ENCODE peak calls at places on chromosomes 16 and 17, in four cellular contexts. One of them, this sample, is unnamed.

GRCh38 chr17:40450175-40450574 is 6.9 kb downstream of the IGFBP4 start:
- DNase-seq in fibroblast of lung: no peak
- DNase-seq in fibroblast of gingiva: peak; percentile 61
- DNase-seq in COLO829: no peak
- DNase-seq in this sample: no peak

GRCh38 chr17:39625198-39625769 is 1.5 kb upstream of the PPP1R1B start:
- DNase-seq in fibroblast of lung: no peak
- DNase-seq in fibroblast of gingiva: no peak
- DNase-seq in COLO829: no peak
- DNase-seq in this sample: no peak

GRCh38 chr16:56108724-56109123 is 82.6 kb upstream of the GNAO1 start:
- DNase-seq in fibroblast of lung: no peak
- DNase-seq in fibroblast of gingiva: no peak
- DNase-seq in COLO829: no peak
- DNase-seq in this sample: no peak

GRCh38 chr17:81966343-81967243 is 5.6 kb upstream of the NOTUM start:
- DNase-seq in fibroblast of lung: no peak
- DNase-seq in fibroblast of gingiva: peak; percentile 37
- DNase-seq in COLO829: no peak
- DNase-seq in this sample: peak; percentile 66

GRCh38 chr17:57215317-57215716 is 41.0 kb upstream of the MSI2 start:
- DNase-seq in fibroblast of lung: peak; percentile 12
- DNase-seq in fibroblast of gingiva: peak; percentile 56
- DNase-seq in COLO829: no peak
- DNase-seq in this sample: no peak

GRCh38 chr17:55635253-55635766 is 87.4 kb downstream of the TMEM100 start:
- DNase-seq in fibroblast of lung: no peak
- DNase-seq in fibroblast of gingiva: peak; percentile 12
- DNase-seq in COLO829: no peak
- DNase-seq in this sample: no peak

GRCh38 chr17:83109793-83110645 is 30.6 kb downstream of the METRNL start:
- DNase-seq in fibroblast of lung: peak; percentile 97
- DNase-seq in fibroblast of gingiva: peak; percentile 97
- DNase-seq in COLO829: peak; percentile 85
- DNase-seq in this sample: peak; percentile 99

GRCh38 chr17:44655983-44656700 is at the start of gene MEIOC:
- DNase-seq in fibroblast of lung: peak; percentile 11
- DNase-seq in fibroblast of gingiva: no peak
- DNase-seq in COLO829: peak; percentile 30
- DNase-seq in this sample: no peak

GRCh38 chr16:13936596-13937081 is 16.7 kb downstream of the ERCC4 start:
- DNase-seq in fibroblast of lung: peak; percentile 56
- DNase-seq in fibroblast of gingiva: peak; percentile 80
- DNase-seq in COLO829: no peak
- DNase-seq in this sample: peak; percentile 75

GRCh38 chr17:77772461-77772897 is 186.0 kb upstream of the TNRC6C start:
- DNase-seq in fibroblast of lung: peak; percentile 79
- DNase-seq in fibroblast of gingiva: no peak
- DNase-seq in COLO829: peak; percentile 77
- DNase-seq in this sample: peak; percentile 39

GRCh38 chr17:1480747-1481465 is 11.6 kb downstream of the MYO1C start:
- DNase-seq in fibroblast of lung: peak; percentile 79
- DNase-seq in fibroblast of gingiva: peak; percentile 68
- DNase-seq in COLO829: no peak
- DNase-seq in this sample: peak; percentile 44

GRCh38 chr16:27103954-27104353 is 37.2 kb downstream of the C16orf82 start:
- DNase-seq in fibroblast of lung: no peak
- DNase-seq in fibroblast of gingiva: no peak
- DNase-seq in COLO829: no peak
- DNase-seq in this sample: no peak

GRCh38 chr17:75542184-75542583 is 16.7 kb downstream of the LLGL2 start:
- DNase-seq in fibroblast of lung: no peak
- DNase-seq in fibroblast of gingiva: no peak
- DNase-seq in COLO829: no peak
- DNase-seq in this sample: no peak

GRCh38 chr17:18248300-18248731 is 10.2 kb downstream of the FLII start:
- DNase-seq in fibroblast of lung: peak; percentile 62
- DNase-seq in fibroblast of gingiva: peak; percentile 53
- DNase-seq in COLO829: peak; percentile 82
- DNase-seq in this sample: peak; percentile 59

GRCh38 chr17:83182620-83183063 is 103.2 kb downstream of the METRNL start:
- DNase-seq in fibroblast of lung: no peak
- DNase-seq in fibroblast of gingiva: no peak
- DNase-seq in COLO829: no peak
- DNase-seq in this sample: no peak

GRCh38 chr17:79051306-79051705 is 23.3 kb upstream of the ENGASE start:
- DNase-seq in fibroblast of lung: no peak
- DNase-seq in fibroblast of gingiva: no peak
- DNase-seq in COLO829: no peak
- DNase-seq in this sample: no peak

GRCh38 chr16:84519855-84520254 is 15.4 kb upstream of the MEAK7 start:
- DNase-seq in fibroblast of lung: no peak
- DNase-seq in fibroblast of gingiva: no peak
- DNase-seq in COLO829: no peak
- DNase-seq in this sample: no peak

GRCh38 chr17:16464001-16464640 is 27.9 kb downstream of the LRRC75A start:
- DNase-seq in fibroblast of lung: no peak
- DNase-seq in fibroblast of gingiva: no peak
- DNase-seq in COLO829: no peak
- DNase-seq in this sample: no peak

GRCh38 chr17:69523252-69523861 is 108.9 kb downstream of the MAP2K6 start:
- DNase-seq in fibroblast of lung: peak; percentile 40
- DNase-seq in fibroblast of gingiva: peak; percentile 49
- DNase-seq in COLO829: peak; percentile 31
- DNase-seq in this sample: peak; percentile 73

GRCh38 chr17:11240841-11241610 is at the start of gene SHISA6:
- DNase-seq in fibroblast of lung: no peak
- DNase-seq in fibroblast of gingiva: no peak
- DNase-seq in COLO829: no peak
- DNase-seq in this sample: no peak

GRCh38 chr17:47404006-47404405 is 80.3 kb downstream of the EFCAB13 start:
- DNase-seq in fibroblast of lung: peak; percentile 8
- DNase-seq in fibroblast of gingiva: no peak
- DNase-seq in COLO829: no peak
- DNase-seq in this sample: no peak

GRCh38 chr17:19470529-19471261 is 59.7 kb downstream of the RNF112 start:
- DNase-seq in fibroblast of lung: no peak
- DNase-seq in fibroblast of gingiva: peak; percentile 61
- DNase-seq in COLO829: no peak
- DNase-seq in this sample: peak; percentile 59

GRCh38 chr16:30491744-30492308 is 19.3 kb downstream of the ITGAL start:
- DNase-seq in fibroblast of lung: peak; percentile 81
- DNase-seq in fibroblast of gingiva: peak; percentile 66
- DNase-seq in COLO829: peak; percentile 64
- DNase-seq in this sample: peak; percentile 77

GRCh38 chr17:10888858-10889257 is 51.0 kb upstream of the PIRT start:
- DNase-seq in fibroblast of lung: no peak
- DNase-seq in fibroblast of gingiva: no peak
- DNase-seq in COLO829: no peak
- DNase-seq in this sample: no peak

GRCh38 chr17:61149862-61150362 is 249.7 kb upstream of the TBX2 start:
- DNase-seq in fibroblast of lung: no peak
- DNase-seq in fibroblast of gingiva: no peak
- DNase-seq in COLO829: no peak
- DNase-seq in this sample: no peak

GRCh38 chr17:82645516-82645915 is 2.7 kb downstream of the WDR45B start:
- DNase-seq in fibroblast of lung: peak; percentile 21
- DNase-seq in fibroblast of gingiva: no peak
- DNase-seq in COLO829: no peak
- DNase-seq in this sample: no peak

GRCh38 chr17:77602883-77603640 is 355.4 kb upstream of the TNRC6C start:
- DNase-seq in fibroblast of lung: no peak
- DNase-seq in fibroblast of gingiva: no peak
- DNase-seq in COLO829: no peak
- DNase-seq in this sample: no peak

GRCh38 chr16:65846210-65846602 is 520.3 kb upstream of the CDH5 start:
- DNase-seq in fibroblast of lung: no peak
- DNase-seq in fibroblast of gingiva: no peak
- DNase-seq in COLO829: no peak
- DNase-seq in this sample: peak; percentile 17

GRCh38 chr17:45857977-45858708 is 13.5 kb downstream of the SPPL2C start:
- DNase-seq in fibroblast of lung: peak; percentile 18
- DNase-seq in fibroblast of gingiva: no peak
- DNase-seq in COLO829: no peak
- DNase-seq in this sample: peak; percentile 9

GRCh38 chr17:56699186-56699895 is 105.8 kb downstream of the NOG start:
- DNase-seq in fibroblast of lung: peak; percentile 100
- DNase-seq in fibroblast of gingiva: peak; percentile 91
- DNase-seq in COLO829: peak; percentile 56
- DNase-seq in this sample: peak; percentile 98

GRCh38 chr17:71023631-71024030 is 854.3 kb downstream of the KCNJ2 start:
- DNase-seq in fibroblast of lung: peak; percentile 21
- DNase-seq in fibroblast of gingiva: no peak
- DNase-seq in COLO829: no peak
- DNase-seq in this sample: peak; percentile 1

GRCh38 chr17:49508061-49508865 is 13.2 kb downstream of the NGFR start:
- DNase-seq in fibroblast of lung: no peak
- DNase-seq in fibroblast of gingiva: no peak
- DNase-seq in COLO829: no peak
- DNase-seq in this sample: peak; percentile 58

GRCh38 chr17:46888727-46889126 is 34.2 kb upstream of the GOSR2 start:
- DNase-seq in fibroblast of lung: no peak
- DNase-seq in fibroblast of gingiva: no peak
- DNase-seq in COLO829: no peak
- DNase-seq in this sample: no peak

GRCh38 chr17:50053654-50053960 is 2.3 kb upstream of the ITGA3 start:
- DNase-seq in fibroblast of lung: no peak
- DNase-seq in fibroblast of gingiva: no peak
- DNase-seq in COLO829: no peak
- DNase-seq in this sample: peak; percentile 45

GRCh38 chr17:34644941-34645550 is 65.7 kb downstream of the TMEM132E start:
- DNase-seq in fibroblast of lung: no peak
- DNase-seq in fibroblast of gingiva: no peak
- DNase-seq in COLO829: no peak
- DNase-seq in this sample: no peak

GRCh38 chr17:55347341-55347740 is 74.3 kb downstream of the MMD start:
- DNase-seq in fibroblast of lung: no peak
- DNase-seq in fibroblast of gingiva: no peak
- DNase-seq in COLO829: no peak
- DNase-seq in this sample: peak; percentile 5

GRCh38 chr17:36594626-36595401 is 3.1 kb downstream of the DHRS11 start:
- DNase-seq in fibroblast of lung: no peak
- DNase-seq in fibroblast of gingiva: no peak
- DNase-seq in COLO829: no peak
- DNase-seq in this sample: no peak

GRCh38 chr16:10959161-10959560 is 14.8 kb downstream of the CLEC16A start:
- DNase-seq in fibroblast of lung: peak; percentile 42
- DNase-seq in fibroblast of gingiva: no peak
- DNase-seq in COLO829: no peak
- DNase-seq in this sample: no peak

This sample was measured in AG10803.